ENCODE peak calls at places on chromosome X, in six cellular contexts. One of them, this sample, is unnamed. For H3K4me1, the result is how much of the 10 kb centered on the place peaks cover.

GRCh38 chrX:107715331-107716044 is 60.1 kb downstream of the TSC22D3 start:
- DNase-seq in neural progenitor cell: no peak
- DNase-seq in HepG2: no peak
- DNase-seq in fibroblast of lung: no peak
- DNase-seq in A673: no peak
- DNase-seq in GM23338: no peak
- DNase-seq in this sample: no peak

GRCh38 chrX:18457000-18457399 is 31.6 kb downstream of the CDKL5 start:
- DNase-seq in neural progenitor cell: no peak
- DNase-seq in HepG2: no peak
- DNase-seq in fibroblast of lung: no peak
- DNase-seq in A673: no peak
- DNase-seq in GM23338: no peak
- DNase-seq in this sample: no peak

GRCh38 chrX:39398973-39399268 is 597.7 kb downstream of the MID1IP1 start:
- DNase-seq in neural progenitor cell: no peak
- DNase-seq in HepG2: no peak
- DNase-seq in fibroblast of lung: no peak
- DNase-seq in A673: no peak
- DNase-seq in GM23338: no peak
- DNase-seq in this sample: no peak

GRCh38 chrX:30144971-30145731 is 70.2 kb upstream of the MAGEB2 start:
- DNase-seq in neural progenitor cell: no peak
- DNase-seq in HepG2: no peak
- DNase-seq in fibroblast of lung: no peak
- DNase-seq in A673: no peak
- DNase-seq in GM23338: no peak
- DNase-seq in this sample: no peak

GRCh38 chrX:25010784-25011588 is 4.8 kb downstream of the ARX start:
- DNase-seq in neural progenitor cell: peak
- DNase-seq in HepG2: no peak
- DNase-seq in fibroblast of lung: no peak
- DNase-seq in A673: no peak
- DNase-seq in GM23338: no peak
- DNase-seq in this sample: no peak

GRCh38 chrX:46750829-46751228 is 8.1 kb downstream of the SLC9A7 start:
- DNase-seq in neural progenitor cell: no peak
- DNase-seq in HepG2: no peak
- DNase-seq in fibroblast of lung: no peak
- DNase-seq in A673: no peak
- DNase-seq in GM23338: no peak
- DNase-seq in this sample: no peak

GRCh38 chrX:146604196-146604595 is 205.4 kb upstream of the CXorf51B start:
- DNase-seq in neural progenitor cell: no peak
- DNase-seq in HepG2: no peak
- DNase-seq in fibroblast of lung: no peak
- DNase-seq in A673: no peak
- DNase-seq in GM23338: no peak
- DNase-seq in this sample: no peak

GRCh38 chrX:49204017-49204416 is 4.0 kb upstream of the SYP start:
- DNase-seq in neural progenitor cell: no peak
- DNase-seq in HepG2: no peak
- DNase-seq in fibroblast of lung: no peak
- DNase-seq in A673: no peak
- DNase-seq in GM23338: no peak
- DNase-seq in this sample: no peak

GRCh38 chrX:131543774-131544173 is at the start of gene OR13H1:
- DNase-seq in neural progenitor cell: no peak
- DNase-seq in HepG2: no peak
- DNase-seq in fibroblast of lung: no peak
- DNase-seq in A673: no peak
- DNase-seq in GM23338: no peak
- DNase-seq in this sample: no peak

GRCh38 chrX:66022742-66023725 is 16.8 kb downstream of the VSIG4 start:
- DNase-seq in neural progenitor cell: peak
- DNase-seq in HepG2: no peak
- DNase-seq in fibroblast of lung: no peak
- DNase-seq in A673: peak
- DNase-seq in GM23338: peak
- DNase-seq in this sample: no peak

GRCh38 chrX:20270557-20270880 is 3.8 kb upstream of the RPS6KA3 start:
- DNase-seq in neural progenitor cell: no peak
- DNase-seq in HepG2: peak
- DNase-seq in fibroblast of lung: peak
- DNase-seq in A673: no peak
- DNase-seq in GM23338: no peak
- DNase-seq in this sample: no peak

GRCh38 chrX:103310592-103311400 is at the start of gene BEX2:
- DNase-seq in neural progenitor cell: peak
- DNase-seq in HepG2: no peak
- DNase-seq in fibroblast of lung: peak
- DNase-seq in A673: peak
- DNase-seq in GM23338: peak
- DNase-seq in this sample: no peak

GRCh38 chrX:6645216-6645615 is 110.3 kb upstream of the VCX3A start:
- DNase-seq in neural progenitor cell: no peak
- DNase-seq in HepG2: no peak
- DNase-seq in fibroblast of lung: no peak
- DNase-seq in A673: no peak
- DNase-seq in GM23338: no peak
- DNase-seq in this sample: no peak

GRCh38 chrX:115459883-115460564 is 101.0 kb upstream of the PLS3 start:
- DNase-seq in neural progenitor cell: no peak
- DNase-seq in HepG2: no peak
- DNase-seq in fibroblast of lung: peak
- DNase-seq in A673: no peak
- DNase-seq in GM23338: no peak
- DNase-seq in this sample: no peak

GRCh38 chrX:87895421-87895820 is 377.8 kb downstream of the KLHL4 start:
- DNase-seq in neural progenitor cell: no peak
- DNase-seq in HepG2: no peak
- DNase-seq in fibroblast of lung: no peak
- DNase-seq in A673: no peak
- DNase-seq in GM23338: no peak
- DNase-seq in this sample: no peak

GRCh38 chrX:19121898-19122640 is at the start of gene ADGRG2:
- DNase-seq in neural progenitor cell: peak
- DNase-seq in HepG2: no peak
- DNase-seq in fibroblast of lung: peak
- DNase-seq in A673: peak
- DNase-seq in GM23338: peak
- DNase-seq in this sample: no peak

GRCh38 chrX:93673869-93674271 is at the start of gene FAM133A:
- DNase-seq in neural progenitor cell: no peak
- DNase-seq in HepG2: no peak
- DNase-seq in fibroblast of lung: peak
- DNase-seq in A673: peak
- DNase-seq in GM23338: no peak
- DNase-seq in this sample: no peak

GRCh38 chrX:40169193-40170086 is 71.7 kb upstream of the BCOR start:
- DNase-seq in neural progenitor cell: peak
- DNase-seq in HepG2: peak
- DNase-seq in fibroblast of lung: peak
- DNase-seq in A673: peak
- DNase-seq in GM23338: peak
- DNase-seq in this sample: no peak

GRCh38 chrX:13215729-13216128 is 104.1 kb downstream of the ATXN3L start:
- DNase-seq in neural progenitor cell: no peak
- DNase-seq in HepG2: no peak
- DNase-seq in fibroblast of lung: peak
- DNase-seq in A673: no peak
- DNase-seq in GM23338: no peak
- DNase-seq in this sample: no peak

GRCh38 chrX:70554081-70554480 is 109.4 kb downstream of the DLG3 start:
- DNase-seq in neural progenitor cell: no peak
- DNase-seq in HepG2: peak
- DNase-seq in fibroblast of lung: peak
- DNase-seq in A673: peak
- DNase-seq in GM23338: peak
- DNase-seq in this sample: no peak

GRCh38 chrX:112734250-112734649 is 54.5 kb upstream of the LHFPL1 start:
- DNase-seq in neural progenitor cell: no peak
- DNase-seq in HepG2: no peak
- DNase-seq in fibroblast of lung: no peak
- DNase-seq in A673: no peak
- DNase-seq in GM23338: peak
- DNase-seq in this sample: no peak

GRCh38 chrX:49932786-49933185 is 10.4 kb downstream of the CLCN5 start:
- DNase-seq in neural progenitor cell: no peak
- DNase-seq in HepG2: no peak
- DNase-seq in fibroblast of lung: no peak
- DNase-seq in A673: no peak
- DNase-seq in GM23338: no peak
- DNase-seq in this sample: no peak

GRCh38 chrX:102115748-102116147 is 9.7 kb upstream of the TCEAL2 start:
- DNase-seq in neural progenitor cell: no peak
- DNase-seq in HepG2: no peak
- DNase-seq in fibroblast of lung: no peak
- DNase-seq in A673: no peak
- DNase-seq in GM23338: no peak
- DNase-seq in this sample: no peak

GRCh38 chrX:39439910-39440733 is 638.9 kb downstream of the MID1IP1 start:
- DNase-seq in neural progenitor cell: no peak
- DNase-seq in HepG2: no peak
- DNase-seq in fibroblast of lung: no peak
- DNase-seq in A673: no peak
- DNase-seq in GM23338: no peak
- DNase-seq in this sample: no peak

GRCh38 chrX:83829874-83830273 is 31.1 kb upstream of the CYLC1 start:
- DNase-seq in neural progenitor cell: no peak
- DNase-seq in HepG2: no peak
- DNase-seq in fibroblast of lung: no peak
- DNase-seq in A673: no peak
- DNase-seq in GM23338: no peak
- DNase-seq in this sample: no peak

GRCh38 chrX:8864151-8864550 is 63.0 kb upstream of the FAM9A start:
- DNase-seq in neural progenitor cell: peak
- DNase-seq in HepG2: no peak
- DNase-seq in fibroblast of lung: no peak
- DNase-seq in A673: no peak
- DNase-seq in GM23338: peak
- DNase-seq in this sample: no peak

GRCh38 chrX:17842769-17843525 is 18.2 kb downstream of the RAI2 start:
- DNase-seq in neural progenitor cell: no peak
- DNase-seq in HepG2: no peak
- DNase-seq in fibroblast of lung: peak
- DNase-seq in A673: no peak
- DNase-seq in GM23338: no peak
- DNase-seq in this sample: no peak

GRCh38 chrX:16695079-16695676 is 17.3 kb downstream of the CTPS2 start:
- DNase-seq in neural progenitor cell: peak
- DNase-seq in HepG2: peak
- DNase-seq in fibroblast of lung: peak
- DNase-seq in A673: peak
- DNase-seq in GM23338: peak
- DNase-seq in this sample: no peak
- TF ChIP-seq CTCF in neural progenitor cell: peak
- TF ChIP-seq CTCF in HepG2: peak
- TF ChIP-seq CTCF in fibroblast of lung: peak
- TF ChIP-seq CTCF in A673: peak
- TF ChIP-seq CTCF in GM23338: peak
- TF ChIP-seq CTCF in this sample: peak

DNA sequence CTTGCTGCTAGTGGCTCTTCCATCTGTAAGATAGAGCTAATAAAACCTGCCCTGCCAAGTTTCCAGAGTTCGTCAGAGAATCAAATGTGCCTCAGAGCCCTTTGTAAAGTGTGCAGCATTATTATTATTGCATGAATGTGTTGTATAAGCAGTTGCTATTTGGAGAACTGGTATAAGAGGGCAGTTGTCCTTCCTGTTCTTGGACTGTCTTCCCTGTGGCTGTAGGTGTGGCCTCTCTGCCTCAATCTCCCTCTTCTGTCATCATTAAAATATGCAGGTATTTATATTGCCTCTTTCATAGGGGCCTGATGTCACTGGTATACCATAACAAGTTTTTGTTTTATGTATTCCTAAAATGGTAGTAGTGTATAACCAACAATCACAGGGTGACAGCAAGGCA is 3.8 kb downstream of the MTM1 start:
- DNase-seq in neural progenitor cell: no peak
- DNase-seq in HepG2: no peak
- DNase-seq in fibroblast of lung: no peak
- DNase-seq in A673: no peak
- DNase-seq in GM23338: no peak
- DNase-seq in this sample: no peak
- H3K4me1 ChIP-seq in neural progenitor cell: under half
- H3K4me1 ChIP-seq in HepG2: half or more
- H3K4me1 ChIP-seq in fibroblast of lung: under half
- H3K4me1 ChIP-seq in A673: under half
- H3K4me1 ChIP-seq in GM23338: under half
- H3K4me1 ChIP-seq in this sample: half or more

GRCh38 chrX:637660-638481 is 7.3 kb downstream of the SHOX start:
- DNase-seq in neural progenitor cell: peak
- DNase-seq in HepG2: no peak
- DNase-seq in fibroblast of lung: no peak
- DNase-seq in A673: peak
- DNase-seq in GM23338: no peak
- DNase-seq in this sample: no peak
- TF ChIP-seq EZH2 in neural progenitor cell: peak
- TF ChIP-seq EZH2 in HepG2: no peak
- TF ChIP-seq EZH2 in fibroblast of lung: no peak
- TF ChIP-seq EZH2 in A673: peak
- TF ChIP-seq EZH2 in GM23338: peak
- TF ChIP-seq EZH2 in this sample: peak

GRCh38 chrX:153576961-153577360 is 22.0 kb downstream of the CCNQ start:
- DNase-seq in neural progenitor cell: no peak
- DNase-seq in HepG2: no peak
- DNase-seq in fibroblast of lung: no peak
- DNase-seq in A673: no peak
- DNase-seq in GM23338: no peak
- DNase-seq in this sample: no peak

GRCh38 chrX:153572601-153573000 is 26.3 kb downstream of the CCNQ start:
- DNase-seq in neural progenitor cell: no peak
- DNase-seq in HepG2: no peak
- DNase-seq in fibroblast of lung: no peak
- DNase-seq in A673: no peak
- DNase-seq in GM23338: no peak
- DNase-seq in this sample: no peak

GRCh38 chrX:153571159-153571908 is 27.6 kb downstream of the CCNQ start:
- DNase-seq in neural progenitor cell: no peak
- DNase-seq in HepG2: no peak
- DNase-seq in fibroblast of lung: no peak
- DNase-seq in A673: no peak
- DNase-seq in GM23338: no peak
- DNase-seq in this sample: no peak

GRCh38 chrX:153576239-153576870 is 22.6 kb downstream of the CCNQ start:
- DNase-seq in neural progenitor cell: no peak
- DNase-seq in HepG2: no peak
- DNase-seq in fibroblast of lung: no peak
- DNase-seq in A673: no peak
- DNase-seq in GM23338: no peak
- DNase-seq in this sample: no peak

DNA sequence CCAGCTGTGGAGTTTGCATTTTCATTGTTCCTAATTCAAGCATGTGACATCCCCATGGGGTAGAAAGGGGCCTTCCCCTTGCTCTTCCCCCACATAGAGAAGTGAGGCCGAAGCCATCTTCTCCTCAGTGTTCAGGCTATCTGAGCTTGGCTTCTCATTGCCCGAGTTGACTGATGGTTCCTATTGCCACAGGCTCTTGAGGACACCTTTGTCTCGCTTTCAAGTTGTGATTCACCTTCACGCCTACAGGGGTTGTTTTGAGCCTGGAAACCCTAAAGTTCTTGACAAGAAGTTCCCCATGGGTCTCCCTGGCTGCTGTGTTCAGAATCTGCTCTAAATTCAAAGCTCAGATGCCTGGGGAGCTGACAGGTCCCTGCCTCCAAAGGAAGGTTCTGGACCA is 24.9 kb downstream of the CCNQ start:
- DNase-seq in neural progenitor cell: no peak
- DNase-seq in HepG2: no peak
- DNase-seq in fibroblast of lung: no peak
- DNase-seq in A673: peak
- DNase-seq in GM23338: peak
- DNase-seq in this sample: no peak
- TF ChIP-seq CTCF in neural progenitor cell: no peak
- TF ChIP-seq CTCF in HepG2: no peak
- TF ChIP-seq CTCF in fibroblast of lung: no peak
- TF ChIP-seq CTCF in A673: no peak
- TF ChIP-seq CTCF in GM23338: peak
- TF ChIP-seq CTCF in this sample: no peak

This sample was measured in keratinocyte.